ENCODE peak calls at places on chromosomes 12 and 14, in seven cellular contexts. L is fibroblast of lung, W is HFFc6, A is fibroblast of pulmonary artery, R is H9, Q is Calu3, K is astrocyte of the spinal cord. Y is an unnamed sample.

GRCh38 chr14:69132513-69133181 is 20.3 kb downstream of the DCAF5 start:
- DNase-seq in Q (no peak), K (peak), L (no peak), A (no peak), R (no peak), W (no peak), Y (no peak)

GRCh38 chr14:45181329-45181728 is 45.6 kb downstream of the FANCM start:
- DNase-seq in Q (no peak), R (no peak), K (peak), W (no peak), L (no peak), A (peak), Y (no peak)

GRCh38 chr14:92978229-92979021 is 55.5 kb downstream of the CHGA start:
- DNase-seq in R (no peak), L (no peak), K (no peak), A (no peak), W (no peak), Q (no peak), Y (no peak)

GRCh38 chr12:31906581-31907286 is 52.5 kb upstream of the RESF1 start:
- DNase-seq in L (no peak), K (no peak), Q (no peak), A (peak), W (no peak), R (no peak), Y (no peak)

GRCh38 chr14:53539489-53540126 is 386.5 kb upstream of the DDHD1 start:
- DNase-seq in A (peak), L (peak), K (peak), W (peak), R (peak), Q (peak), Y (peak)

GRCh38 chr12:67698711-67699603 is 50.4 kb downstream of the DYRK2 start:
- DNase-seq in Q (no peak), W (peak), L (peak), R (no peak), K (peak), A (peak), Y (no peak)

GRCh38 chr12:60035835-60036234 is 440.0 kb downstream of the SLC16A7 start:
- DNase-seq in A (peak), W (peak), L (no peak), R (no peak), K (no peak), Q (no peak), Y (peak)

GRCh38 chr12:13171921-13172859 is 24.3 kb upstream of the EMP1 start:
- DNase-seq in W (peak), R (peak), L (no peak), K (no peak), Q (peak), A (no peak), Y (no peak)

GRCh38 chr14:98651042-98651441 is 621.0 kb downstream of the BCL11B start:
- DNase-seq in A (no peak), K (no peak), W (no peak), L (no peak), Q (no peak), R (peak), Y (no peak)

GRCh38 chr12:113874999-113875561 is 91.0 kb downstream of the RBM19 start:
- DNase-seq in A (peak), W (peak), L (peak), K (peak), R (no peak), Q (no peak), Y (no peak)

GRCh38 chr12:52879394-52880351 is 25.2 kb downstream of the KRT8 start:
- DNase-seq in Q (peak), R (peak), L (peak), A (peak), K (peak), W (peak), Y (no peak)

GRCh38 chr12:52884526-52885293 is 20.2 kb downstream of the KRT8 start:
- DNase-seq in R (peak), A (peak), Q (peak), L (peak), W (peak), K (peak), Y (no peak)

GRCh38 chr12:45644521-45644920 is 85.0 kb upstream of the ARID2 start:
- DNase-seq in A (peak), Q (no peak), W (peak), L (peak), R (no peak), K (peak), Y (no peak)

GRCh38 chr12:11763760-11764520 is 114.5 kb downstream of the ETV6 start:
- DNase-seq in Q (no peak), W (peak), L (peak), K (peak), A (peak), R (no peak), Y (peak)

GRCh38 chr14:93959239-93960107 is 16.9 kb downstream of the ASB2 start:
- DNase-seq in Q (peak), W (peak), A (peak), R (peak), L (peak), K (peak), Y (peak)

GRCh38 chr12:46499901-46500300 is 127.3 kb upstream of the SLC38A2 start:
- DNase-seq in L (no peak), K (no peak), A (no peak), R (no peak), Q (no peak), W (no peak), Y (no peak)

GRCh38 chr12:130342842-130343241 is 5.2 kb downstream of the PIWIL1 start:
- DNase-seq in K (no peak), A (no peak), Q (no peak), R (no peak), L (no peak), W (no peak), Y (no peak)

DNA sequence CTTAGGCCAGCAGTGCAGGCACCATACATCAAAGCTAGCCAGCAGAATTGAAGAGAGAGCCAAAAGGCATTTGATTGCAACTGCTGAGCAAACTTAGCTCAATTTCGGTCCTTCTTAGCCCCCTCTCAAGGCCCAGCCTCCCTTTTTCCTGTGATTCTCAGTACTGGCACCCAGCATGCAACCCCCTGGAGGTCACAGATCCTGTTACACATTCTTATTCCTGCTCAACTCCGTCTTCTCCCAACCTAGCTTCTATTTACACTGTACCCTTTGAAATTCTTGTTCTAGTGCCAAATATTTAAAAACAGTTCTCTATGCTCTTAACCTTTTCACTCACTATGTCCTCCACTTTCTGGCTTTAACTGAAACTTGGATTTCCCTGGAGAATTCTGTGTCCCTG is 131.3 kb upstream of the CPSF6 start:
- DNase-seq in K (peak), W (no peak), L (peak), R (no peak), Q (peak), A (peak), Y (no peak)
- TF ChIP-seq CTCF in K (no peak), W (no peak), L (no peak), R (peak), Q (no peak), A (peak), Y (no peak)

GRCh38 chr14:49173765-49174373 is 412.3 kb downstream of the RPS29 start:
- DNase-seq in W (peak), A (peak), Q (peak), L (peak), K (peak), R (peak), Y (no peak)
- TF ChIP-seq CTCF in W (peak), A (peak), Q (peak), L (peak), K (peak), R (peak), Y (peak)

DNA sequence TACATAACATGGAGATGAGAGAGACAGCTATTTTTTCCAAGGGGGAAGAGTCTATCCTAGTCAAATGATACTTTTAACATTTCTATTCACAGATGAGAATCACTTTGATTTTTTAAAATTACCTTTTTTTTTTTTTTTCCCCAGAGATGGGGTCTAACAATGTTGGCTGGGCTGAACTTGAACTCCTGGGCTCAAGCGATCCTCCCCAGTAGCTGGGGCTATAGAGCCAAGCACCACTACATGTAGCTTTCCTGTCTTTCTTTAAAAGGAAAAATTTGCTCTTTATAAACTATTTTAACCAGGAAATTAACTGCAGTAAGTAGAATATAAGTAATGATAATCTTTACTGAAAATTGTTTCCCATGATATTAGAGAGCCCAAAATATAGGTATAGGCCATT is 3.3 kb downstream of the PRICKLE1 start:
- DNase-seq in W (no peak), Q (no peak), K (no peak), L (no peak), R (no peak), A (no peak), Y (no peak)
- TF ChIP-seq CTCF in W (peak), Q (no peak), K (peak), L (peak), R (peak), A (peak), Y (peak)

GRCh38 chr12:103836345-103836744 is 4.7 kb downstream of the NT5DC3 start:
- DNase-seq in K (no peak), A (no peak), W (no peak), R (no peak), Q (no peak), L (no peak), Y (no peak)

GRCh38 chr12:103833095-103833777 is 7.8 kb downstream of the NT5DC3 start:
- DNase-seq in L (peak), W (peak), K (no peak), A (no peak), R (no peak), Q (no peak), Y (peak)

GRCh38 chr12:103834897-103835390 is 6.1 kb downstream of the NT5DC3 start:
- DNase-seq in L (no peak), Q (no peak), A (no peak), K (no peak), R (no peak), W (no peak), Y (no peak)

GRCh38 chr12:103832048-103832798 is 8.8 kb downstream of the NT5DC3 start:
- DNase-seq in Q (no peak), K (no peak), R (no peak), L (no peak), W (no peak), A (no peak), Y (no peak)

DNA sequence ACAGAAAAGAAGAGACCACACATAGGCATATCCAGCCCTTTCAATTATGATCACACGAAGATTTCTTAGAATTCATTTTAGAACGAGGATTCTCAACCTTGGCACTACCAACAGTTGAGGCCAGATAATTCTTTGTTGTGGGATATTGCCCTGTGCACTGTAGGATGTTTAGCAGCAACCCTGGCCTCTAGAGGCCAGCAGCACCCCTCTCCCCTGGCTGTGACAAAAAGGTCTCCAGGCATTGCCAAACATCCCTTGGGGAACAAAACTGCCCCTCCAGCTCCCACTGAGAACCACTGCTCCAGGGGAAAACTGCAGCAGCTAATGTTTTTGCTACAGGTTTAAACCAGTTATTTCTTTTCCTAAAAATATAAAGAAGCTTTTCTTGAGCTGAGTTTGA is 7.1 kb downstream of the NT5DC3 start:
- DNase-seq in R (peak), W (no peak), K (no peak), A (no peak), Q (no peak), L (no peak), Y (no peak)
- TF ChIP-seq CTCF in R (peak), W (peak), K (no peak), A (peak), Q (no peak), L (no peak), Y (peak)

DNA sequence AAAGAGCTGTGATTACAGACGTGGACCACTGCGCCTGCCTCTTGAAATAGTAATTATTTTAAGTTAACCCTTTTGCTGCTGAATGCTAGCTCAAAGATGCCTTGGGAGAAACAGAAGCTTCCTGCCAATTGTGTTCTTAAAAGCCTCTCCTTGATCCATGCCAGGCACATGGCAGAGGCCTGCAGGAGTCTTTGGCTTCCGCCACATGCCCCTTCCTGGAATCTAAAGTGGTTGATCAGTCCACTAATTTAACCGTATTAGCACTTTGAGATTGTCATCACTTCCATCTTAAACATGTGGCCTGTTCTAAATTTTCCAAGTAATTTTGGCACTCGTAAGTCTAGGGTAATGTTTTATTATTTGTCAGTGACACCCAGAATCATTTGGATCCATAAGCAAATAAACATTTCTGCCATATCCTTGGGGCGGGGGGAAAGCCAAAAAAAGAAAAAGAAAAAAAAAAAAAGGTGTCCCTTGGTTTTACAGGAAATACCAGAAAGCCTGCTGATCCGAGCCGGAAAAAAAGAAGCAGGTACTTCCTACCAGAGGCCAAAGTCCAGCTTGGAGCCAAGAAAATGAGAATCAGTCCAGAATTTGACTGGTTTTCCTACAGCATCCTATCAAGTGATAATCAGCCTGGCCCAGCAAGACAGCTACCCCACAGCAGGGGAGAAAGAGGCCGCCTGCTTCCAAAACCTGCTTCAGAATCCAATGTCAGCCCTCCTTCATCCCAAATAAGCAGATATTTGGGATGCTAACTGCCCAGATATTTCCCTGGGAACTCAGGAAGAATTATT is 104.8 kb downstream of the KCNK10 start:
- DNase-seq in W (no peak), A (no peak), R (no peak), K (no peak), Q (no peak), L (no peak), Y (no peak)
- TF ChIP-seq CTCF in W (no peak), A (no peak), R (no peak), K (no peak), Q (no peak), L (no peak), Y (no peak)